ENCODE peak calls at places on chromosomes 4 and X, in ten cellular contexts. K is heart right ventricle, U is fibroblast of mammary gland, V is coronary artery, M is body of pancreas, C is suprapubic skin, F is thyroid gland, G is left ventricle myocardium inferior, D is endothelial cell, O is epithelial cell of esophagus. W is an unnamed sample.

GRCh38 chrX:11073411-11073810 is 37.7 kb upstream of the HCCS start:
- DNase-seq in K (no peak), U (no peak), V (no peak), M (no peak), C (no peak), F (no peak), G (no peak), D (no peak), O (no peak), W (no peak)

GRCh38 chr4:128862608-128863313 is 53.3 kb downstream of the JADE1 start:
- DNase-seq in K (no peak), U (no peak), V (no peak), M (no peak), C (no peak), F (no peak), G (no peak), D (peak), O (peak), W (no peak)

GRCh38 chrX:35625714-35626113 is 172.4 kb upstream of the MAGEB16 start:
- DNase-seq in K (no peak), U (no peak), V (no peak), M (no peak), C (no peak), F (no peak), G (no peak), D (no peak), O (no peak), W (no peak)

GRCh38 chr4:56531149-56531770 is 25.7 kb downstream of the ARL9 start:
- DNase-seq in K (no peak), U (no peak), V (no peak), M (no peak), C (no peak), F (no peak), G (no peak), D (no peak), O (no peak), W (no peak)

GRCh38 chr4:41009411-41009810 is 204.9 kb downstream of the APBB2 start:
- DNase-seq in K (no peak), U (peak), V (no peak), M (no peak), C (no peak), F (no peak), G (no peak), D (no peak), O (peak), W (no peak)

GRCh38 chrX:64642482-64642881 is 247.2 kb upstream of the MTMR8 start:
- DNase-seq in K (no peak), U (no peak), V (no peak), M (no peak), C (no peak), F (no peak), G (no peak), D (peak), O (peak), W (no peak)

GRCh38 chr4:113584407-113585150 is 177.0 kb downstream of the CAMK2D start:
- DNase-seq in K (no peak), U (peak), V (no peak), M (no peak), C (no peak), F (no peak), G (no peak), D (no peak), O (no peak), W (no peak)

GRCh38 chr4:113880240-113881028 is 99.0 kb downstream of the ARSJ start:
- DNase-seq in K (no peak), U (no peak), V (no peak), M (no peak), C (no peak), F (no peak), G (no peak), D (no peak), O (no peak), W (no peak)

GRCh38 chr4:180828455-180829018 is 1414.7 kb upstream of the TENM3 start:
- DNase-seq in K (no peak), U (peak), V (no peak), M (no peak), C (no peak), F (no peak), G (no peak), D (peak), O (peak), W (no peak)

GRCh38 chrX:45309096-45309495 is 108.4 kb upstream of the DIPK2B start:
- DNase-seq in K (no peak), U (peak), V (no peak), M (no peak), C (no peak), F (no peak), G (no peak), D (no peak), O (no peak), W (no peak)

GRCh38 chr4:20916106-20916505 is 215.8 kb downstream of the PACRGL start:
- DNase-seq in K (no peak), U (no peak), V (no peak), M (no peak), C (no peak), F (no peak), G (no peak), D (no peak), O (no peak), W (no peak)

GRCh38 chr4:125484912-125485311 is 170.2 kb downstream of the FAT4 start:
- DNase-seq in K (no peak), U (peak), V (no peak), M (no peak), C (no peak), F (no peak), G (no peak), D (no peak), O (peak), W (no peak)

GRCh38 chrX:108537005-108537404 is 97.4 kb downstream of the COL4A5 start:
- DNase-seq in K (no peak), U (peak), V (no peak), M (no peak), C (no peak), F (peak), G (no peak), D (peak), O (peak), W (no peak)

GRCh38 chr4:37188100-37188499 is 56.4 kb upstream of the NWD2 start:
- DNase-seq in K (no peak), U (no peak), V (no peak), M (no peak), C (no peak), F (no peak), G (no peak), D (no peak), O (no peak), W (no peak)
- TF ChIP-seq CTCF in K (no peak), U (no peak), V (no peak), M (no peak), C (no peak), F (no peak), G (no peak), D (peak), O (no peak), W (no peak)

GRCh38 chr4:169089004-169089403 is 78.9 kb upstream of the CBR4 start:
- DNase-seq in K (no peak), U (no peak), V (no peak), M (no peak), C (no peak), F (no peak), G (no peak), D (no peak), O (no peak), W (peak)
- TF ChIP-seq CTCF in K (no peak), U (no peak), V (no peak), M (no peak), C (no peak), F (no peak), G (no peak), D (no peak), O (no peak), W (no peak)

DNA sequence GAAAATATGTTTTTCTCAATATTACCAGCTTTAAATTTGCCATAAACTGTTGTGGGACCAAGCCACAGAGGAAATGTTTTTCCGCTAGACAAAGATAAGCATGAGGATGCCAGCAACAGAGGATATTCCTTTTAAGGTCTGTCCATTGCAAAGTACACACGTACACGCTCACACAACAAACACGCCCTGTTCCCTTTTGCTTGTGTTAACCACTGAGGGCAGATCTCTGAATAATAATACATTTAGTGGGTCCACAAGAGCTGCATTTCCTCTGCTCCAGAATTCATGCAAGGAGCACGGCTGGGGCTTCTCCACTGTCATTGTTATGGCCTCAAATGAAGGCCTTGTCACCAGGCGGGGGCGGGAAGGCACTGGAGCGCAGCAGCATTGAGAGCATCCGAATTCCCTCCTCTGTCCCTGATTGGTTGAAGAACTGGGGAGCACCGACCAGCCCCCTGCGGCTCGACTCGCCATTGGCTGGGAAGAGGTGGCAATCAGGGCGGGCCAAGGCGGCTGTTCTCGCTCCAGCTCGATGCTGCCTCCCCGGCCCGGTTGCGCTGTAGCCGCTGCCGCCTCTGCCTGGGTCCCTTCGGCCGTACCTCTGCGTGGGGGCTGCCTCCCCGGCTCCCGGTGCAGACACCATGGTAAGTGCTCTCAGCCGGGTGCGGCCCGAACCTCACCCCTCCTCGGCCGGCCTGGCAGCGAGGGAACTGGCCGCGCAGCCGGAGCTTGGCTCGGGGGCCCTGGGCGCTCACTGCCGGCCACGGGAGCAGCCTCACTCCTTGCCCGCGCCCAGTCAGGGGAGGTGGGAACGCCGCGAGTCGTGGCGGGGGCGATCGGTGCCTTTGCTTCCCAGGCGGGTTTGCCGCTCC is at the start of gene GUCY1B1:
- DNase-seq in K (peak), U (peak), V (peak), M (peak), C (peak), F (peak), G (peak), D (peak), O (peak), W (peak)
- TF ChIP-seq CTCF in K (peak), U (peak), V (no peak), M (peak), C (no peak), F (peak), G (peak), D (no peak), O (peak), W (peak)

GRCh38 chr4:55008166-55009056 is 117.0 kb downstream of the KDR start:
- DNase-seq in K (no peak), U (peak), V (no peak), M (no peak), C (no peak), F (peak), G (no peak), D (no peak), O (peak), W (no peak)
- TF ChIP-seq CTCF in K (peak), U (peak), V (no peak), M (no peak), C (no peak), F (no peak), G (peak), D (peak), O (peak), W (no peak)

GRCh38 chr4:165111906-165112257 is 778 bp downstream of the TMEM192 start:
- DNase-seq in K (no peak), U (no peak), V (no peak), M (no peak), C (no peak), F (no peak), G (no peak), D (no peak), O (no peak), W (no peak)

GRCh38 chr4:165115301-165115700 is 2.6 kb upstream of the TMEM192 start:
- DNase-seq in K (no peak), U (no peak), V (no peak), M (no peak), C (no peak), F (no peak), G (no peak), D (no peak), O (peak), W (no peak)

GRCh38 chr4:165118256-165118909 is 5.7 kb upstream of the TMEM192 start:
- DNase-seq in K (no peak), U (no peak), V (no peak), M (no peak), C (no peak), F (no peak), G (no peak), D (no peak), O (no peak), W (no peak)

GRCh38 chr4:165106518-165106917 is 6.1 kb downstream of the TMEM192 start:
- DNase-seq in K (no peak), U (no peak), V (no peak), M (no peak), C (no peak), F (no peak), G (no peak), D (no peak), O (no peak), W (peak)

GRCh38 chr4:165112258-165113156 is at the start of gene TMEM192:
- DNase-seq in K (peak), U (peak), V (peak), M (peak), C (peak), F (peak), G (peak), D (peak), O (peak), W (peak)
- TF ChIP-seq CTCF in K (peak), U (no peak), V (no peak), M (peak), C (no peak), F (no peak), G (peak), D (no peak), O (no peak), W (peak)

GRCh38 chr4:58225460-58225859 is 1115.3 kb upstream of the IGFBP7 start:
- DNase-seq in K (no peak), U (no peak), V (no peak), M (no peak), C (no peak), F (no peak), G (no peak), D (no peak), O (no peak), W (no peak)
- TF ChIP-seq CTCF in K (no peak), U (no peak), V (no peak), M (no peak), C (no peak), F (no peak), G (no peak), D (no peak), O (no peak), W (no peak)

GRCh38 chr4:141654098-141654497 is 17.7 kb downstream of the IL15 start:
- DNase-seq in K (peak), U (peak), V (no peak), M (peak), C (no peak), F (peak), G (peak), D (peak), O (peak), W (no peak)
- TF ChIP-seq CTCF in K (peak), U (peak), V (no peak), M (peak), C (no peak), F (no peak), G (peak), D (no peak), O (peak), W (peak)

DNA sequence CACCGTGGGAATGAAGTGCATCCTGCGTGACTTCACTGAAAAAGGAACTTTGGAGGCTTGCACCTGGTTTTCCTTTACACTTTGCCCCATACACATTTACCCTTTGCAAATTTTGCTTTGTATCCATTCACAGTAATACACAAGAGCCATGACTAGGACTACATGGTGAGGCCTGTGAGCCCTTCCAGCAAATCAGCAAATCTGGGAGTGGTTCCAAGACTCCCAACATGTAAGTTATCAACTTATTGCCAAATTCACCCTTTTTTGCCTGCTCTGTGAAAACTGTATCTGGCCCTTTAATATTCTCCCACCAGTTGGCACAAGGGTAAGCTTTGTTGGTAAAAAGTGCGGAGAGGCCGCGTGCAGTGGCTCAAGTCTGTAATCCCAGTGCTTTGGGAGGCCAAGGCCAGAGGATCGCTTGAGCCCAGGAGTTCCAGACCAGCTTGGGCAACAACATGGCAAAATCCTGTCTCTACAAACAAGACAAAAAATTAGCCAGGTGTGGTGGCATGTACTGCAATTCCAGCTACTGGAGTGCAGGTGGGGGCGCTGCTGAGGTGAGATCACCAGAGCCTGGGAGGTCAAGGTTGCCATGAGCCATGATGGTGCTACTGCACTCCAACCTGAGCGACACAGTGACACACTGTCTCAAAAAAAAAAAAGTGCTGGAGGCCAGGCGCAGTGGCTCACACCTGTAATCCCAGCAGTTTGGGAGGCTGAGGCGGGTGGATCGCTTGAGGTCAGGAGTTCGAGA is 5.0 kb downstream of the PRMT9 start:
- DNase-seq in K (no peak), U (peak), V (no peak), M (no peak), C (no peak), F (no peak), G (no peak), D (no peak), O (peak), W (no peak)
- TF ChIP-seq CTCF in K (no peak), U (no peak), V (no peak), M (no peak), C (no peak), F (no peak), G (no peak), D (no peak), O (no peak), W (no peak)

DNA sequence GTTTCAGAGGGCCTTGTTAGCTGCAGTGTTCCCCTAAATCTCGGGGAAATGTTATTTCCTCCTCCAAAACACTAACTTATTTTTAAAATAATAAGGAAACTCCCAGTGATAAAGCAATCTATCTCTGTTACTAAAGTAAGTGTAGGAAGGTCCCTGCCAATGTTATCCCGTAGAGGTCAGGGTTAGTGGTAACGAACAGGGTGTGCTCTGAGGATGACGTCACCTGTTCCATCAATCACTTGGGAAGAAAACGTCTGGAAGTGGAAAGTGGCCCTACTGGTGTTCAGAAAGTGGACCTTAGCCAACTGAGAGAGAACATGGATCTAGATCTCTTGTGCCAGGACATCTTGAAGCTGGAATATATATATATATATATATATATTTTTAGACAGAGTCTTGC is 249.5 kb downstream of the BCOR start:
- DNase-seq in K (no peak), U (peak), V (no peak), M (peak), C (no peak), F (no peak), G (no peak), D (no peak), O (peak), W (no peak)
- TF ChIP-seq CTCF in K (no peak), U (no peak), V (no peak), M (no peak), C (no peak), F (no peak), G (no peak), D (no peak), O (no peak), W (no peak)